ENCODE peak calls at places on chromosomes 16 and 17, in six cellular contexts. One of them, this sample, is unnamed.

GRCh38 chr16:67246945-67247697 is at the start of gene FHOD1:
- DNase-seq in activated T-helper 1 cell treated with anti-CD3 and anti-CD28 coated beads, Interleukin-2, amount 50 U/mL, for 16 hours: peak; percentile 94
- DNase-seq in naive B cell: peak; percentile 98
- DNase-seq in stimulated activated CD8-positive, alpha-beta memory T cell treated with anti-CD3 and anti-CD28 coated beads, Interleukin-15, amount 100 ng/mL, for 24 hours: peak; percentile 94
- DNase-seq in nephron progenitor cell: peak; percentile 99
- DNase-seq in activated naive CD4-positive, alpha-beta T cell: peak; percentile 94
- DNase-seq in this sample: peak; percentile 80

GRCh38 chr17:50345443-50346312 is at the start of gene XYLT2:
- DNase-seq in activated T-helper 1 cell treated with anti-CD3 and anti-CD28 coated beads, Interleukin-2, amount 50 U/mL, for 16 hours: peak; percentile 91
- DNase-seq in stimulated activated CD8-positive, alpha-beta memory T cell treated with anti-CD3 and anti-CD28 coated beads, Interleukin-15, amount 100 ng/mL, for 24 hours: peak; percentile 89
- DNase-seq in nephron progenitor cell: peak; percentile 93
- DNase-seq in activated naive CD4-positive, alpha-beta T cell: peak; percentile 96
- DNase-seq in naive B cell: peak; percentile 92
- DNase-seq in this sample: no peak

GRCh38 chr17:21218101-21218500 is 4.1 kb upstream of the TMEM11 start:
- DNase-seq in nephron progenitor cell: no peak
- DNase-seq in activated naive CD4-positive, alpha-beta T cell: no peak
- DNase-seq in activated T-helper 1 cell treated with anti-CD3 and anti-CD28 coated beads, Interleukin-2, amount 50 U/mL, for 16 hours: no peak
- DNase-seq in naive B cell: no peak
- DNase-seq in stimulated activated CD8-positive, alpha-beta memory T cell treated with anti-CD3 and anti-CD28 coated beads, Interleukin-15, amount 100 ng/mL, for 24 hours: no peak
- DNase-seq in this sample: no peak

GRCh38 chr17:75447951-75448856 is 8.2 kb upstream of the TMEM94 start:
- DNase-seq in activated naive CD4-positive, alpha-beta T cell: no peak
- DNase-seq in naive B cell: no peak
- DNase-seq in stimulated activated CD8-positive, alpha-beta memory T cell treated with anti-CD3 and anti-CD28 coated beads, Interleukin-15, amount 100 ng/mL, for 24 hours: no peak
- DNase-seq in activated T-helper 1 cell treated with anti-CD3 and anti-CD28 coated beads, Interleukin-2, amount 50 U/mL, for 16 hours: no peak
- DNase-seq in nephron progenitor cell: no peak
- DNase-seq in this sample: no peak

GRCh38 chr16:247027-247426 is 12.4 kb downstream of the FAM234A start:
- DNase-seq in activated naive CD4-positive, alpha-beta T cell: no peak
- DNase-seq in naive B cell: no peak
- DNase-seq in nephron progenitor cell: no peak
- DNase-seq in stimulated activated CD8-positive, alpha-beta memory T cell treated with anti-CD3 and anti-CD28 coated beads, Interleukin-15, amount 100 ng/mL, for 24 hours: no peak
- DNase-seq in activated T-helper 1 cell treated with anti-CD3 and anti-CD28 coated beads, Interleukin-2, amount 50 U/mL, for 16 hours: no peak
- DNase-seq in this sample: no peak

GRCh38 chr16:53530046-53530445 is 27.0 kb upstream of the AKTIP start:
- DNase-seq in naive B cell: no peak
- DNase-seq in nephron progenitor cell: peak; percentile 28
- DNase-seq in stimulated activated CD8-positive, alpha-beta memory T cell treated with anti-CD3 and anti-CD28 coated beads, Interleukin-15, amount 100 ng/mL, for 24 hours: no peak
- DNase-seq in activated T-helper 1 cell treated with anti-CD3 and anti-CD28 coated beads, Interleukin-2, amount 50 U/mL, for 16 hours: no peak
- DNase-seq in activated naive CD4-positive, alpha-beta T cell: no peak
- DNase-seq in this sample: no peak

GRCh38 chr17:34981538-34982241 is 1.4 kb downstream of the LIG3 start:
- DNase-seq in activated T-helper 1 cell treated with anti-CD3 and anti-CD28 coated beads, Interleukin-2, amount 50 U/mL, for 16 hours: no peak
- DNase-seq in naive B cell: no peak
- DNase-seq in activated naive CD4-positive, alpha-beta T cell: no peak
- DNase-seq in nephron progenitor cell: no peak
- DNase-seq in stimulated activated CD8-positive, alpha-beta memory T cell treated with anti-CD3 and anti-CD28 coated beads, Interleukin-15, amount 100 ng/mL, for 24 hours: no peak
- DNase-seq in this sample: no peak

GRCh38 chr17:77746901-77747620 is 211.4 kb upstream of the TNRC6C start:
- DNase-seq in activated naive CD4-positive, alpha-beta T cell: no peak
- DNase-seq in nephron progenitor cell: no peak
- DNase-seq in stimulated activated CD8-positive, alpha-beta memory T cell treated with anti-CD3 and anti-CD28 coated beads, Interleukin-15, amount 100 ng/mL, for 24 hours: no peak
- DNase-seq in naive B cell: no peak
- DNase-seq in activated T-helper 1 cell treated with anti-CD3 and anti-CD28 coated beads, Interleukin-2, amount 50 U/mL, for 16 hours: no peak
- DNase-seq in this sample: no peak

GRCh38 chr16:87897563-87898505 is 28.5 kb upstream of the SLC7A5 start:
- DNase-seq in activated T-helper 1 cell treated with anti-CD3 and anti-CD28 coated beads, Interleukin-2, amount 50 U/mL, for 16 hours: peak; percentile 19
- DNase-seq in naive B cell: no peak
- DNase-seq in stimulated activated CD8-positive, alpha-beta memory T cell treated with anti-CD3 and anti-CD28 coated beads, Interleukin-15, amount 100 ng/mL, for 24 hours: no peak
- DNase-seq in activated naive CD4-positive, alpha-beta T cell: peak; percentile 27
- DNase-seq in nephron progenitor cell: no peak
- DNase-seq in this sample: no peak

GRCh38 chr17:55576237-55576998 is 65.2 kb upstream of the SMIM36 start:
- DNase-seq in naive B cell: peak; percentile 14
- DNase-seq in activated T-helper 1 cell treated with anti-CD3 and anti-CD28 coated beads, Interleukin-2, amount 50 U/mL, for 16 hours: no peak
- DNase-seq in activated naive CD4-positive, alpha-beta T cell: no peak
- DNase-seq in stimulated activated CD8-positive, alpha-beta memory T cell treated with anti-CD3 and anti-CD28 coated beads, Interleukin-15, amount 100 ng/mL, for 24 hours: no peak
- DNase-seq in nephron progenitor cell: no peak
- DNase-seq in this sample: no peak

GRCh38 chr16:15477802-15478201 is 43.4 kb downstream of the BMERB1 start:
- DNase-seq in naive B cell: no peak
- DNase-seq in stimulated activated CD8-positive, alpha-beta memory T cell treated with anti-CD3 and anti-CD28 coated beads, Interleukin-15, amount 100 ng/mL, for 24 hours: no peak
- DNase-seq in activated naive CD4-positive, alpha-beta T cell: no peak
- DNase-seq in activated T-helper 1 cell treated with anti-CD3 and anti-CD28 coated beads, Interleukin-2, amount 50 U/mL, for 16 hours: no peak
- DNase-seq in nephron progenitor cell: no peak
- DNase-seq in this sample: no peak

This sample was measured in cerebellar nuclear complex.